ENCODE peak calls at places on chromosomes 7 and 10, in ten cellular contexts. D is fibroblast of lung; R is dermis microvascular lymphatic vessel endothelial cell; P is GM04503; T is GM23338; J is ELR; G is left colon; N is activated B cell treated with CpG ODN at 0.5 μM for 24 hours; U is HT1080; Y is stimulated activated naive CD8-positive, alpha-beta T cell treated with anti-CD3 and anti-CD28 coated beads, Interleukin-15, amount 100 ng/mL, for 72 hours. K is an unnamed sample.

GRCh38 chr10:116256749-116257259 is 16.2 kb downstream of the GFRA1 start:
- DNase-seq in Y (no peak), T (no peak), P (no peak), N (no peak), R (no peak), U (no peak), D (no peak), J (no peak), G (no peak), K (no peak)

GRCh38 chr7:7060828-7061599 is 121.3 kb upstream of the C1GALT1 start:
- DNase-seq in U (no peak), N (no peak), R (no peak), T (no peak), D (no peak), Y (no peak), P (no peak), G (no peak), J (no peak), K (no peak)

GRCh38 chr10:46555713-46556514 is 544 bp downstream of the GPRIN2 start:
- DNase-seq in T (peak; percentile 94), R (no peak), G (peak; percentile 80), Y (peak; percentile 8), D (no peak), J (no peak), N (no peak), P (no peak), U (no peak), K (no peak)

GRCh38 chr10:33893502-33893901 is 559.0 kb upstream of the NRP1 start:
- DNase-seq in D (peak; percentile 44), N (no peak), U (no peak), G (no peak), P (no peak), R (no peak), Y (no peak), J (no peak), T (no peak), K (no peak)

GRCh38 chr10:62916157-62916603 is 100.0 kb upstream of the EGR2 start:
- DNase-seq in U (peak; percentile 73), Y (no peak), P (peak; percentile 93), T (no peak), J (peak; percentile 68), G (no peak), R (no peak), N (no peak), D (peak; percentile 93), K (no peak)

GRCh38 chr7:99112097-99112496 is 31.8 kb downstream of the SMURF1 start:
- DNase-seq in G (no peak), U (no peak), J (peak; percentile 69), N (no peak), T (no peak), D (no peak), R (no peak), P (no peak), Y (no peak), K (no peak)

GRCh38 chr10:114246679-114247305 is 7.7 kb downstream of the VWA2 start:
- DNase-seq in D (no peak), G (no peak), T (no peak), J (peak; percentile 25), U (peak; percentile 22), Y (no peak), R (no peak), P (no peak), N (no peak), K (peak; percentile 18)

GRCh38 chr10:101007099-101007711 is 7.6 kb downstream of the LZTS2 start:
- DNase-seq in U (no peak), P (no peak), N (no peak), Y (no peak), G (no peak), D (peak; percentile 61), R (no peak), J (no peak), T (no peak), K (no peak)

GRCh38 chr7:155842496-155843265 is 30.4 kb upstream of the SHH start:
- DNase-seq in J (no peak), U (no peak), R (no peak), G (no peak), Y (no peak), N (no peak), P (no peak), D (no peak), T (no peak), K (no peak)

GRCh38 chr10:116521424-116522305 is 24.1 kb upstream of the PNLIP start:
- DNase-seq in N (no peak), G (peak; percentile 27), P (peak; percentile 4), R (peak; percentile 52), T (peak; percentile 72), U (peak; percentile 23), Y (peak; percentile 7), J (peak; percentile 62), D (peak; percentile 57), K (no peak)